ENCODE peak calls at places on chromosome 17, in nine cellular contexts. One of them, this sample, is unnamed.

GRCh38 chr17:41559548-41559947 is 12.3 kb downstream of the KRT9 start:
- DNase-seq in NCI-H2029: no peak
- DNase-seq in iPS-NIHi11: no peak
- DNase-seq in amniotic stem cell: no peak
- DNase-seq in right atrium auricular region: no peak
- DNase-seq in activated naive CD8-positive, alpha-beta T cell treated with anti-CD3 and anti-CD28 coated beads for 36 hours: no peak
- DNase-seq in amygdala: no peak
- DNase-seq in NCI-H524: no peak
- DNase-seq in fibroblast of lung: peak; percentile 42
- DNase-seq in this sample: no peak

GRCh38 chr17:73386561-73386960 is 74.8 kb upstream of the CDC42EP4 start:
- DNase-seq in NCI-H524: no peak
- DNase-seq in activated naive CD8-positive, alpha-beta T cell treated with anti-CD3 and anti-CD28 coated beads for 36 hours: no peak
- DNase-seq in iPS-NIHi11: no peak
- DNase-seq in right atrium auricular region: no peak
- DNase-seq in amniotic stem cell: no peak
- DNase-seq in fibroblast of lung: no peak
- DNase-seq in NCI-H2029: no peak
- DNase-seq in amygdala: no peak
- DNase-seq in this sample: no peak

GRCh38 chr17:9647014-9647413 is 1.7 kb downstream of the USP43 start:
- DNase-seq in fibroblast of lung: peak; percentile 24
- DNase-seq in amniotic stem cell: no peak
- DNase-seq in NCI-H524: no peak
- DNase-seq in right atrium auricular region: no peak
- DNase-seq in iPS-NIHi11: peak; percentile 31
- DNase-seq in activated naive CD8-positive, alpha-beta T cell treated with anti-CD3 and anti-CD28 coated beads for 36 hours: no peak
- DNase-seq in NCI-H2029: no peak
- DNase-seq in amygdala: no peak
- DNase-seq in this sample: no peak

GRCh38 chr17:9346296-9346926 is 229.2 kb downstream of the STX8 start:
- DNase-seq in right atrium auricular region: no peak
- DNase-seq in NCI-H2029: no peak
- DNase-seq in amniotic stem cell: no peak
- DNase-seq in NCI-H524: no peak
- DNase-seq in activated naive CD8-positive, alpha-beta T cell treated with anti-CD3 and anti-CD28 coated beads for 36 hours: peak; percentile 18
- DNase-seq in fibroblast of lung: peak; percentile 82
- DNase-seq in amygdala: no peak
- DNase-seq in iPS-NIHi11: no peak
- DNase-seq in this sample: no peak

GRCh38 chr17:66235377-66235994 is 6.3 kb upstream of the APOH start:
- DNase-seq in iPS-NIHi11: no peak
- DNase-seq in activated naive CD8-positive, alpha-beta T cell treated with anti-CD3 and anti-CD28 coated beads for 36 hours: no peak
- DNase-seq in NCI-H524: no peak
- DNase-seq in amniotic stem cell: no peak
- DNase-seq in fibroblast of lung: no peak
- DNase-seq in right atrium auricular region: no peak
- DNase-seq in amygdala: no peak
- DNase-seq in NCI-H2029: no peak
- DNase-seq in this sample: no peak

GRCh38 chr17:82238562-82239201 is 9.8 kb downstream of the SLC16A3 start:
- DNase-seq in iPS-NIHi11: no peak
- DNase-seq in activated naive CD8-positive, alpha-beta T cell treated with anti-CD3 and anti-CD28 coated beads for 36 hours: peak; percentile 78
- DNase-seq in NCI-H524: no peak
- DNase-seq in NCI-H2029: peak; percentile 28
- DNase-seq in amniotic stem cell: no peak
- DNase-seq in right atrium auricular region: peak; percentile 76
- DNase-seq in amygdala: peak; percentile 38
- DNase-seq in fibroblast of lung: peak; percentile 87
- DNase-seq in this sample: no peak

GRCh38 chr17:79995691-79996090 is 40.0 kb downstream of the TBC1D16 start:
- DNase-seq in fibroblast of lung: no peak
- DNase-seq in amniotic stem cell: no peak
- DNase-seq in iPS-NIHi11: no peak
- DNase-seq in NCI-H2029: no peak
- DNase-seq in NCI-H524: no peak
- DNase-seq in activated naive CD8-positive, alpha-beta T cell treated with anti-CD3 and anti-CD28 coated beads for 36 hours: no peak
- DNase-seq in amygdala: no peak
- DNase-seq in right atrium auricular region: no peak
- DNase-seq in this sample: no peak

GRCh38 chr17:57471941-57472368 is 215.6 kb downstream of the MSI2 start:
- DNase-seq in iPS-NIHi11: no peak
- DNase-seq in fibroblast of lung: no peak
- DNase-seq in amygdala: no peak
- DNase-seq in right atrium auricular region: no peak
- DNase-seq in NCI-H524: peak; percentile 58
- DNase-seq in amniotic stem cell: no peak
- DNase-seq in NCI-H2029: no peak
- DNase-seq in activated naive CD8-positive, alpha-beta T cell treated with anti-CD3 and anti-CD28 coated beads for 36 hours: no peak
- DNase-seq in this sample: no peak